ENCODE peak calls at places on chromosomes 5 and 9, in four cellular contexts. R, Y, Z and V are unnamed samples.

GRCh38 chr9:105500108-105500766 is 52.4 kb downstream of the FSD1L start:
- DNase-seq in R (no peak), Y (no peak), Z (no peak), V (no peak)

GRCh38 chr9:5044160-5044559 is 59.1 kb downstream of the JAK2 start:
- DNase-seq in R (no peak), Y (no peak), Z (no peak), V (no peak)

GRCh38 chr9:107438211-107439030 is 51.1 kb downstream of the KLF4 start:
- DNase-seq in R (no peak), Y (no peak), Z (no peak), V (no peak)

GRCh38 chr9:125909497-125909896 is 162.3 kb downstream of the PBX3 start:
- DNase-seq in R (no peak), Y (no peak), Z (no peak), V (no peak)

GRCh38 chr5:132476853-132477729 is 13.5 kb downstream of the IRF1 start:
- DNase-seq in R (no peak), Y (peak), Z (no peak), V (no peak)

GRCh38 chr5:108433600-108433999 is 51.7 kb upstream of the FBXL17 start:
- DNase-seq in R (no peak), Y (no peak), Z (no peak), V (no peak)

GRCh38 chr5:83927140-83927733 is 206.6 kb upstream of the HAPLN1 start:
- DNase-seq in R (peak), Y (peak), Z (no peak), V (no peak)

GRCh38 chr5:176738851-176739250 is 71.5 kb upstream of the UNC5A start:
- DNase-seq in R (peak), Y (no peak), Z (no peak), V (no peak)

GRCh38 chr5:88883059-88883565 is at the start of gene MEF2C:
- DNase-seq in R (peak), Y (no peak), Z (no peak), V (peak)

GRCh38 chr5:143355710-143356109 is 47.8 kb downstream of the NR3C1 start:
- DNase-seq in R (peak), Y (peak), Z (peak), V (peak)

GRCh38 chr9:134629586-134630392 is 11.8 kb upstream of the COL5A1 start:
- DNase-seq in R (peak), Y (no peak), Z (no peak), V (no peak)

GRCh38 chr9:87557996-87558395 is 60.3 kb downstream of the DAPK1 start:
- DNase-seq in R (peak), Y (no peak), Z (no peak), V (no peak)

GRCh38 chr5:68872088-68872842 is 221.5 kb upstream of the SLC30A5 start:
- DNase-seq in R (peak), Y (no peak), Z (no peak), V (peak)

GRCh38 chr5:16886793-16887345 is 49.2 kb downstream of the MYO10 start:
- DNase-seq in R (no peak), Y (no peak), Z (no peak), V (no peak)

GRCh38 chr5:132762246-132763000 is 14.6 kb downstream of the SEPTIN8 start:
- DNase-seq in R (peak), Y (no peak), Z (no peak), V (no peak)

GRCh38 chr9:86034863-86035734 is 64.3 kb downstream of the GOLM1 start:
- DNase-seq in R (peak), Y (no peak), Z (no peak), V (no peak)

GRCh38 chr5:56093970-56094369 is 99.2 kb upstream of the IL6ST start:
- DNase-seq in R (no peak), Y (no peak), Z (no peak), V (no peak)

GRCh38 chr9:132519033-132519432 is 63.4 kb upstream of the BARHL1 start:
- DNase-seq in R (no peak), Y (no peak), Z (no peak), V (no peak)

GRCh38 chr9:83935276-83935890 is 14.2 kb upstream of the KIF27 start:
- DNase-seq in R (no peak), Y (no peak), Z (no peak), V (peak)

GRCh38 chr9:127899200-127899943 is at the start of gene ST6GALNAC6:
- DNase-seq in R (no peak), Y (peak), Z (peak), V (no peak)